ENCODE peak calls at places on chromosomes 5 and 9, in four cellular contexts. P, L, R and V are unnamed samples.

GRCh38 chr5:142886211-142886610 is 116.0 kb downstream of the ARHGAP26 start:
- DNase-seq in P (no peak), L (no peak), R (no peak), V (no peak)

GRCh38 chr9:110514861-110515260 is 64.7 kb downstream of the SVEP1 start:
- DNase-seq in P (no peak), L (no peak), R (no peak), V (no peak)

GRCh38 chr5:132497488-132497997 is 7.0 kb upstream of the IRF1 start:
- DNase-seq in P (peak; percentile 76), L (no peak), R (no peak), V (no peak)

GRCh38 chr5:65072836-65073620 is 304.3 kb downstream of the CWC27 start:
- DNase-seq in P (no peak), L (no peak), R (no peak), V (no peak)

GRCh38 chr5:145341842-145342241 is 493.3 kb downstream of the PRELID2 start:
- DNase-seq in P (no peak), L (no peak), R (no peak), V (no peak)

GRCh38 chr5:9553561-9553960 is 7.7 kb upstream of the SEMA5A start:
- DNase-seq in P (no peak), L (no peak), R (no peak), V (no peak)

GRCh38 chr9:111163738-111164399 is 125.6 kb upstream of the LPAR1 start:
- DNase-seq in P (no peak), L (no peak), R (no peak), V (no peak)

GRCh38 chr5:152058267-152058666 is 133.6 kb upstream of the GLRA1 start:
- DNase-seq in P (no peak), L (no peak), R (no peak), V (no peak)

GRCh38 chr5:122192883-122193496 is 63.6 kb downstream of the ZNF474 start:
- DNase-seq in P (peak; percentile 16), L (peak; percentile 38), R (peak; percentile 11), V (no peak)

GRCh38 chr9:642014-642413 is 199.5 kb upstream of the DMRT1 start:
- DNase-seq in P (no peak), L (no peak), R (no peak), V (no peak)

GRCh38 chr9:5696884-5697283 is 68.0 kb downstream of the RIC1 start:
- DNase-seq in P (no peak), L (no peak), R (no peak), V (no peak)

GRCh38 chr5:151222769-151223446 is 984 bp downstream of the CCDC69 start:
- DNase-seq in P (no peak), L (no peak), R (peak; percentile 59), V (no peak)

GRCh38 chr9:125343518-125344284 is 82.1 kb downstream of the GAPVD1 start:
- DNase-seq in P (no peak), L (no peak), R (no peak), V (peak; percentile 26)

GRCh38 chr5:16412556-16412955 is 53.0 kb downstream of the ZNF622 start:
- DNase-seq in P (no peak), L (no peak), R (no peak), V (no peak)

GRCh38 chr5:57181151-57181550 is 7.3 kb downstream of the GPBP1 start:
- DNase-seq in P (no peak), L (no peak), R (no peak), V (no peak)

GRCh38 chr9:98957826-98958225 is 14.1 kb downstream of the COL15A1 start:
- DNase-seq in P (no peak), L (no peak), R (no peak), V (no peak)